ENCODE peak calls at places on chromosomes 16 and 17, in seven cellular contexts. U is neural progenitor cell; V is H1; E is body of pancreas; H is iPS DF 6.9; N is CD8-positive, alpha-beta T cell; I is CD8-positive, alpha-beta memory T cell. T is an unnamed sample. For H3K4me1, the result is how much of the 10 kb centered on the place peaks cover.

GRCh38 chr17:37702605-37703004 is 42.3 kb downstream of the HNF1B start:
- DNase-seq in H (no peak), N (no peak), I (no peak), V (no peak), U (no peak), E (no peak), T (peak)

GRCh38 chr17:68074279-68074678 is 38.7 kb downstream of the KPNA2 start:
- DNase-seq in V (no peak), E (no peak), I (no peak), U (no peak), N (no peak), H (no peak), T (no peak)

GRCh38 chr17:27565874-27566672 is 64.9 kb upstream of the LGALS9 start:
- DNase-seq in V (no peak), N (no peak), H (no peak), E (no peak), I (no peak), U (no peak), T (no peak)

GRCh38 chr17:30352247-30352814 is 18.5 kb upstream of the TMIGD1 start:
- DNase-seq in H (no peak), I (no peak), N (no peak), U (no peak), E (no peak), V (no peak), T (no peak)

GRCh38 chr16:23365602-23366240 is 63.6 kb downstream of the SCNN1B start:
- DNase-seq in V (no peak), U (no peak), N (no peak), H (no peak), E (peak), I (no peak), T (no peak)

GRCh38 chr17:27977751-27978688 is 64.5 kb upstream of the NLK start:
- DNase-seq in N (no peak), V (no peak), E (no peak), H (no peak), U (no peak), I (no peak), T (no peak)

GRCh38 chr16:15976929-15977637 is 27.7 kb downstream of the ABCC1 start:
- DNase-seq in H (no peak), U (no peak), E (no peak), N (no peak), I (no peak), V (no peak), T (no peak)

GRCh38 chr17:14297161-14297851 is 3.6 kb upstream of the HS3ST3B1 start:
- DNase-seq in H (no peak), V (peak), E (peak), I (peak), U (peak), N (no peak), T (no peak)

GRCh38 chr17:74947041-74947754 is 11.5 kb downstream of the OTOP3 start:
- DNase-seq in I (no peak), V (no peak), H (no peak), N (no peak), E (no peak), U (no peak), T (no peak)

GRCh38 chr16:68332411-68333121 is 21.7 kb downstream of the PRMT7 start:
- DNase-seq in N (no peak), U (no peak), E (no peak), I (no peak), V (no peak), H (no peak), T (no peak)

GRCh38 chr17:20706752-20707372 is 127.3 kb downstream of the CDRT15L2 start:
- DNase-seq in I (no peak), N (no peak), E (no peak), V (no peak), H (no peak), U (no peak), T (peak)

GRCh38 chr17:76356803-76357456 is 3.2 kb upstream of the PRPSAP1 start:
- DNase-seq in E (no peak), I (no peak), N (no peak), V (no peak), U (no peak), H (no peak), T (no peak)

GRCh38 chr17:16422416-16422815 is 7.0 kb downstream of the TRPV2 start:
- DNase-seq in H (no peak), U (no peak), I (no peak), N (no peak), V (no peak), E (no peak), T (no peak)
- H3K4me1 ChIP-seq in H (under half), U (under half), I (under half), N (under half), V (under half), E (under half), T (under half)

DNA sequence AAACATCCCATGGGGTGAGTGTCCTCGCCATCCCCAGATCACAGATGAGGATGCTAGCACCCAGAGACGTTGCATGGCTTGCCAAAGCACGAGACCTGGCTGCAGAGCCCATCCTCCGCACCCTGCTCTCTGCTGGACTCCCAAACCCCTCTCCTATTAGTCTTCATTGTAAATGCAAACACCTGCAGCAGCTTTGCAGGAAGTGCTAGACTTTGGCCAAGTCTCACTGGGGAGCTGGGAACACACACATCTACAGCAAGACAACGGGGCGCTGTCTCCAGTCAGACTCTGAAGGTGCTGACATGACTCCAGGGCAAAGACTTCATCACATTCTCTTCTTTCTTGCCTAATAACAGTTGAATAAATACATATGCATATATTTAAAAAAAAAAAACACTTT is 43.8 kb downstream of the CYTH1 start:
- DNase-seq in V (no peak), N (no peak), E (no peak), I (no peak), U (no peak), H (no peak), T (no peak)
- H3K4me1 ChIP-seq in V (under half), N (half or more), E (under half), I (half or more), U (under half), H (under half), T (under half)

DNA sequence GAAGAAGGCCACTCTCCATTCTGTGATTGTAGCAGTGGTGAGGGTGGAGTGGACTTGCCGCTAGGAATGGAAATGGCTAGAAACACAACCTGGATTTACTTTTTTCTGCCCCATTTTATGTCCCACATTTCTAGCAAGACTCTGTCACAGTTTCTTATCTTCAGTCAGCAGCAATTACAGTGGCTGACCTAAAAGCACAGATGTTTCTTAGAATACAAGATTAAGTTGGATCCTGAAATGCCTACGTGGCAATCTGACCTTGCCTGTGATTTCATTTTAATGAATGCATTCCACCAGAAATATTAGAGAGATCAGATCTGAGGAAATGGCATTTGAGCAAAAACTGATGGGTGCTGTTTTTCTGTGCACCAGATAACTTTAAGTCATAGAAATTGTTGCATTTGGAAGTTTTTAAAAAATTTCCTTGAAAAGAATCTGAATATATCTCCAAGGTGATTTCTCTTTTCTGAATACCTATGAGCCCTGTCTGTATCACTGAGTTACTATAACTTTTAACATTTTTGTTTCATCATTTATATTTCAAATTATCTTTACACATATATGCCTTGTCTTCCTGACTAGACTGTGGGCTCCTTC is 5.4 kb downstream of the HEATR3 start:
- DNase-seq in U (no peak), E (no peak), V (no peak), H (no peak), N (no peak), I (no peak), T (no peak)
- H3K4me1 ChIP-seq in U (under half), E (under half), V (under half), H (under half), N (under half), I (under half), T (under half)

DNA sequence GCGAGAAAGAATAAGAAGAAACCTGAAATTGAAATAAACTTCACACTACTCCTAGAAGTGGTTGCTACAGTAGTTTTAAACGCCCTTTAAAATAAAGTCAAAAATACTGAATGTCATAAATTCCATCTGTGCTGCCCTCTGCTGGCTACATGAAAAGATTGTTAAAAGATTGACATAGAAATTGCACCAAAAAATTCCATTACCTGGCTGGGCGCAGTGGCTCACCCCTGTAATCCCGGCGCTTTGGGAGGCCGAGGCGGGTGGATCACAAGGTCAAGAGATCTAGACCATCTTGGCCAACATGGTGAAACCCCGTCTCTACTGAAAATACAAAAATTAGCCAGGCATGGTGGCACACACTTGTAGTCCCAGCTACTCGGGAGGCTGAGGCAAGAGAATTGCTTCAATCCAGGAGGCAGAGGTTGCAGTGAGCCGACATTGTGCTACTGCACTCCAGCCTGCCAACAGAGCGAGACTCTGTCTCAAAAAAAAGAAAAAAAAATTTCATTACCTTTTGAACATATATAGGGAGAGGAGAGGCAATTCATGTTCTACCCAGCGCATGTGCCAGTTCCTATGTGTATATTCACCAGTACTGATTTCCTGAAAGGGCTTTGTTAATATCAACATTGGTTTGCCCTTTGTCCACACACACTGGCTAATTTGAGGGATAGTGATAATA is 36.5 kb downstream of the CYTH1 start:
- DNase-seq in E (peak), H (no peak), N (no peak), U (peak), I (peak), V (no peak), T (peak)
- H3K4me1 ChIP-seq in E (half or more), H (under half), N (half or more), U (under half), I (half or more), V (under half), T (under half)

GRCh38 chr17:59426031-59426430 is 94.6 kb downstream of the YPEL2 start:
- DNase-seq in H (no peak), E (no peak), N (no peak), I (no peak), U (no peak), V (no peak), T (no peak)

GRCh38 chr17:59425085-59425901 is 93.8 kb downstream of the YPEL2 start:
- DNase-seq in H (no peak), N (no peak), V (no peak), U (no peak), I (no peak), E (no peak), T (no peak)

GRCh38 chr17:59427425-59427921 is 96.0 kb downstream of the YPEL2 start:
- DNase-seq in H (no peak), N (no peak), E (no peak), I (no peak), V (no peak), U (no peak), T (no peak)

GRCh38 chr17:59428896-59429460 is 97.5 kb downstream of the YPEL2 start:
- DNase-seq in H (no peak), N (no peak), V (no peak), E (no peak), I (no peak), U (no peak), T (no peak)

DNA sequence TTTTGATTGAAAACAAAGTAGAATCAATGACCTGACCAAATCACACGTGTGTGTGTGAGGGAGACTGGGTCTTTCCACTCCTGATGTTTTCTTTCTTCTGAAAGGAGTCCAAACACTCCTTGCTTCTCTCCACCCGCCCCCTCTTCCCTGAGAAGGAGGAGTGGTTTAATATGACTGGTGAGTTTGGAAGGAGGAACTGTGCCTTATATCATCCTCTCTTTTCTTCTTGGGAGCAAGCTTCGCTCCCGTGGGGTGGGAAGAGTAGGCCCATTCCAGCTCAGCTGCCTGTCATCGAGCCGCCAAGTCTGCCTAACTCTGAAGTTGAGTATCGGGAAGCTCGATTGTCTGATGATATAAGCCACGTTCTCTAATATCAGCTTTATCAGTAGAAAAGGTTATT is 96.5 kb downstream of the YPEL2 start:
- DNase-seq in H (no peak), I (no peak), N (no peak), V (no peak), U (no peak), E (no peak), T (no peak)
- H3K4me1 ChIP-seq in H (under half), I (under half), N (under half), V (under half), U (under half), E (half or more), T (under half)

DNA sequence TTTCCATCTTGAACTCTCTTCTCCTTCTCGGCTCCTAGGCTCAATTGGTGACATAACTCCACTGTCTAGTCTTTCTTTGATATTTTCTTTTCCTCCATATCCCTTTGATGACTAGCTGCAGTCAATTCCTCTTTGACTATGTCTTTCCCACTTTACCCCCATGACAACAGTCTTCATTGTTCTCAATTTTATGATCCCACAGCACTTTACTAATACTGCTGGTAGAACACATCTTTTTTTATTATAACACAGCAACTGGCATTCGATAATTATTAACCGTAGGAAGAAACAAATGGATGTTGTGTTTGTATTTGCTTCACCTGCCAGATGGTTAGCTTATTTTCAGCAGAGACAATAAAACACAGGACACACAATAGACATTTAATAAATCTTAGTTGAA is 1.3 kb downstream of the KRTAP3-3 start:
- DNase-seq in I (no peak), N (no peak), H (no peak), U (no peak), E (no peak), V (no peak), T (no peak)
- H3K4me1 ChIP-seq in I (under half), N (under half), H (under half), U (under half), E (under half), V (under half), T (under half)

DNA sequence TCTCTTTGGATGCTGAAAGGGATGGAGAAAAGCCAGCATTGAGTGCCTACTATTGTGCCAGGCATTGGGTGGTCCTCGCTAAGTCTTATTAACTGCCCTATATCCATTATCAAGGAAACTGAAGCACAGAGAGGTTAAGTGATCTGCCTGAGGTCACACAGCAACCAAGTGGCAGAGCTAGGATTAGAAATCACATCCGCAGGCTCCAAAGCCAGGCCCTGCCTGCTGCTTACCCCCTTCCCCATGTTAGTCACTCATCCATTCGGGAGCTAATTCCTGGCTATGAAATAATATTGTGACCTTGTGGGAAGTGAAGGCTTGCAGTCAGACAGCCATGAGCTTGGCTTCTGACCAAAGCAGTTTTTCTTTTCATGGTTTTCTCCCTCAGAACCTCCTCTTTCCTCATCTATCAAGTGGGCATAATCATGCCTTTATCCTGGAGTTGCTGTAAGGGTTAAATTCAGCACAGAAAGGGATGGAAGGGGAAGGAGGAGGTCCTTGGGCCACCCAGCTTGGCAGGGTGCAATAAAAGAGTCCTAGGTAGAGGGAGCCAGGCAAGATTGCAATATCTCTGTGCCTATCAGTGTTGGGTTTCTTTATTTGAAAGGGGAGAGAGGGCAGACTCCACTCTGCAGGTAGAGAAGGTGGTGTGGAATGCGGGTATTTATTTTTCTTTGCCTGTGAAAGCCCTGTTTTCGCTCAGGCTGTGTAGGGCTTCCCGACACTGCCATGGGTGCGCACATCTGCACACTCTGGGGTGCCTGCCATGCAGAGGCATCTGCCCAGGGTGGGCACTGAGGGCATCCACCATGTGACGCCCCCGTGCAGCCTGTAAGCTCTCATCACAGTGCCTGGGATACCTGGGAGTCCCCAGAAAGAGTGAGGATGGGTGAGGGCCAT is 11.3 kb downstream of the RAI1 start:
- DNase-seq in U (no peak), I (no peak), V (no peak), N (no peak), H (no peak), E (no peak), T (no peak)
- H3K4me1 ChIP-seq in U (under half), I (half or more), V (under half), N (half or more), H (under half), E (half or more), T (under half)

GRCh38 chr17:81346090-81346907 is 49.0 kb upstream of the BAHCC1 start:
- DNase-seq in I (peak), N (peak), V (peak), E (peak), U (peak), H (no peak), T (peak)
- H3K4me1 ChIP-seq in I (under half), N (under half), V (under half), E (half or more), U (under half), H (under half), T (under half)